ENCODE peak calls at places on chromosomes 3 and 15, in nine cellular contexts. One of them, this sample, is unnamed.

GRCh38 chr3:40445062-40445461 is 12.1 kb upstream of the RPL14 start:
- DNase-seq in heart left ventricle: no peak
- DNase-seq in IMR-90: no peak
- DNase-seq in uterus: no peak
- DNase-seq in stomach: no peak
- DNase-seq in A549: no peak
- DNase-seq in ovary: no peak
- DNase-seq in sigmoid colon: no peak
- DNase-seq in adrenal gland: no peak
- DNase-seq in this sample: no peak

GRCh38 chr3:133838296-133838789 is 32.7 kb downstream of the SRPRB start:
- DNase-seq in heart left ventricle: no peak
- DNase-seq in IMR-90: no peak
- DNase-seq in uterus: no peak
- DNase-seq in stomach: no peak
- DNase-seq in A549: no peak
- DNase-seq in ovary: no peak
- DNase-seq in sigmoid colon: no peak
- DNase-seq in adrenal gland: no peak
- DNase-seq in this sample: no peak

GRCh38 chr15:89157061-89157460 is 64.3 kb downstream of the RLBP1 start:
- DNase-seq in heart left ventricle: no peak
- DNase-seq in IMR-90: no peak
- DNase-seq in uterus: no peak
- DNase-seq in stomach: no peak
- DNase-seq in A549: no peak
- DNase-seq in ovary: no peak
- DNase-seq in sigmoid colon: no peak
- DNase-seq in adrenal gland: no peak
- DNase-seq in this sample: no peak

GRCh38 chr3:15982243-15982642 is 184.5 kb upstream of the ANKRD28 start:
- DNase-seq in heart left ventricle: no peak
- DNase-seq in IMR-90: no peak
- DNase-seq in uterus: no peak
- DNase-seq in stomach: no peak
- DNase-seq in A549: no peak
- DNase-seq in ovary: no peak
- DNase-seq in sigmoid colon: no peak
- DNase-seq in adrenal gland: no peak
- DNase-seq in this sample: no peak

GRCh38 chr3:194637066-194637465 is 3.8 kb upstream of the TMEM44 start:
- DNase-seq in heart left ventricle: no peak
- DNase-seq in IMR-90: no peak
- DNase-seq in uterus: no peak
- DNase-seq in stomach: no peak
- DNase-seq in A549: no peak
- DNase-seq in ovary: no peak
- DNase-seq in sigmoid colon: no peak
- DNase-seq in adrenal gland: no peak
- DNase-seq in this sample: no peak

GRCh38 chr3:141391298-141392017 is 23.2 kb downstream of the ZBTB38 start:
- DNase-seq in heart left ventricle: no peak
- DNase-seq in IMR-90: no peak
- DNase-seq in uterus: no peak
- DNase-seq in stomach: no peak
- DNase-seq in A549: no peak
- DNase-seq in ovary: no peak
- DNase-seq in sigmoid colon: no peak
- DNase-seq in adrenal gland: peak; percentile 53
- DNase-seq in this sample: no peak

GRCh38 chr3:175386630-175387029 is 527.5 kb downstream of the NAALADL2 start:
- DNase-seq in heart left ventricle: no peak
- DNase-seq in IMR-90: peak; percentile 95
- DNase-seq in uterus: no peak
- DNase-seq in stomach: no peak
- DNase-seq in A549: peak; percentile 1
- DNase-seq in ovary: no peak
- DNase-seq in sigmoid colon: no peak
- DNase-seq in adrenal gland: no peak
- DNase-seq in this sample: no peak

GRCh38 chr15:100968043-100968966 is 49.1 kb downstream of the LRRK1 start:
- DNase-seq in heart left ventricle: no peak
- DNase-seq in IMR-90: peak; percentile 81
- DNase-seq in uterus: no peak
- DNase-seq in stomach: no peak
- DNase-seq in A549: no peak
- DNase-seq in ovary: no peak
- DNase-seq in sigmoid colon: no peak
- DNase-seq in adrenal gland: no peak
- DNase-seq in this sample: no peak

GRCh38 chr15:84681822-84682221 is 23.8 kb upstream of the NMB start:
- DNase-seq in heart left ventricle: no peak
- DNase-seq in IMR-90: peak; percentile 49
- DNase-seq in uterus: no peak
- DNase-seq in stomach: no peak
- DNase-seq in A549: no peak
- DNase-seq in ovary: no peak
- DNase-seq in sigmoid colon: no peak
- DNase-seq in adrenal gland: peak; percentile 20
- DNase-seq in this sample: no peak

GRCh38 chr3:123876858-123877257 is 7.3 kb downstream of the MYLK start:
- DNase-seq in heart left ventricle: no peak
- DNase-seq in IMR-90: no peak
- DNase-seq in uterus: no peak
- DNase-seq in stomach: no peak
- DNase-seq in A549: no peak
- DNase-seq in ovary: no peak
- DNase-seq in sigmoid colon: no peak
- DNase-seq in adrenal gland: no peak
- DNase-seq in this sample: no peak

GRCh38 chr3:166284994-166285393 is 447.8 kb upstream of the BCHE start:
- DNase-seq in heart left ventricle: no peak
- DNase-seq in IMR-90: peak; percentile 61
- DNase-seq in uterus: no peak
- DNase-seq in stomach: no peak
- DNase-seq in A549: no peak
- DNase-seq in ovary: no peak
- DNase-seq in sigmoid colon: no peak
- DNase-seq in adrenal gland: no peak
- DNase-seq in this sample: no peak

GRCh38 chr3:98827221-98827620 is 64.1 kb downstream of the ST3GAL6 start:
- DNase-seq in heart left ventricle: no peak
- DNase-seq in IMR-90: no peak
- DNase-seq in uterus: no peak
- DNase-seq in stomach: no peak
- DNase-seq in A549: no peak
- DNase-seq in ovary: no peak
- DNase-seq in sigmoid colon: no peak
- DNase-seq in adrenal gland: no peak
- DNase-seq in this sample: no peak

GRCh38 chr3:98821072-98821471 is 57.9 kb downstream of the ST3GAL6 start:
- DNase-seq in heart left ventricle: no peak
- DNase-seq in IMR-90: no peak
- DNase-seq in uterus: no peak
- DNase-seq in stomach: no peak
- DNase-seq in A549: no peak
- DNase-seq in ovary: no peak
- DNase-seq in sigmoid colon: no peak
- DNase-seq in adrenal gland: no peak
- DNase-seq in this sample: no peak

GRCh38 chr3:98826126-98826525 is 63.0 kb downstream of the ST3GAL6 start:
- DNase-seq in heart left ventricle: no peak
- DNase-seq in IMR-90: no peak
- DNase-seq in uterus: no peak
- DNase-seq in stomach: no peak
- DNase-seq in A549: no peak
- DNase-seq in ovary: no peak
- DNase-seq in sigmoid colon: no peak
- DNase-seq in adrenal gland: no peak
- DNase-seq in this sample: no peak

GRCh38 chr3:98823791-98824190 is 60.7 kb downstream of the ST3GAL6 start:
- DNase-seq in heart left ventricle: no peak
- DNase-seq in IMR-90: peak; percentile 47
- DNase-seq in uterus: no peak
- DNase-seq in stomach: no peak
- DNase-seq in A549: no peak
- DNase-seq in ovary: no peak
- DNase-seq in sigmoid colon: no peak
- DNase-seq in adrenal gland: no peak
- DNase-seq in this sample: no peak

DNA sequence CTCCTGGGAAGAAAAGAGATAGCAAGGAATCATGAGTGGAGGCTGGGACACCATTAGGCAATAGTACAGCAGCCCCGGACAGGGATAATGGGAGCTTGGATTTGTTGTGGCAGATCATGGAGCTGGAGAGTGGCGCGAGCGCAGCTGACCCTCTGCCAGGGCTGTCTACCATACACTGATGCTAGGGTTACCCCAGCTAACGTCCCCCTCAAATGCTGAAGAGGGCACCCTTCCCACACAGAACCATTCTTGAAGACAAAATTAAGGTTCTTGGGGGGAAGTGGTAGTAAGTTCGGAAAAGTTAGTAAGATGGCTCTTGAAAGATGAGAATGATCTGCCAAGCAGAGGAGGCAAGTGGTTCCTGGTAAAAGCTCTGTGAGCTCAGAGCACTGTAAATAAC is 61.1 kb downstream of the ST3GAL6 start:
- DNase-seq in heart left ventricle: no peak
- DNase-seq in IMR-90: no peak
- DNase-seq in uterus: no peak
- DNase-seq in stomach: no peak
- DNase-seq in A549: no peak
- DNase-seq in ovary: no peak
- DNase-seq in sigmoid colon: no peak
- DNase-seq in adrenal gland: no peak
- DNase-seq in this sample: no peak
- TF ChIP-seq CTCF in heart left ventricle: no peak
- TF ChIP-seq CTCF in IMR-90: peak; percentile 13
- TF ChIP-seq CTCF in uterus: no peak
- TF ChIP-seq CTCF in stomach: no peak
- TF ChIP-seq CTCF in A549: no peak
- TF ChIP-seq CTCF in ovary: no peak
- TF ChIP-seq CTCF in sigmoid colon: no peak
- TF ChIP-seq CTCF in adrenal gland: no peak
- TF ChIP-seq CTCF in this sample: no peak

GRCh38 chr15:95146476-95146875 is 915.1 kb downstream of the MCTP2 start:
- DNase-seq in heart left ventricle: no peak
- DNase-seq in IMR-90: no peak
- DNase-seq in uterus: no peak
- DNase-seq in stomach: no peak
- DNase-seq in A549: no peak
- DNase-seq in ovary: no peak
- DNase-seq in sigmoid colon: no peak
- DNase-seq in adrenal gland: no peak
- DNase-seq in this sample: no peak
- H3K27ac ChIP-seq in heart left ventricle: no peak overlapping the region
- H3K27ac ChIP-seq in IMR-90: no peak overlapping the region
- H3K27ac ChIP-seq in uterus: no peak overlapping the region
- H3K27ac ChIP-seq in stomach: no peak overlapping the region
- H3K27ac ChIP-seq in A549: no peak overlapping the region
- H3K27ac ChIP-seq in ovary: no peak overlapping the region
- H3K27ac ChIP-seq in sigmoid colon: no peak overlapping the region
- H3K27ac ChIP-seq in adrenal gland: no peak overlapping the region
- H3K27ac ChIP-seq in this sample: no peak overlapping the region

DNA sequence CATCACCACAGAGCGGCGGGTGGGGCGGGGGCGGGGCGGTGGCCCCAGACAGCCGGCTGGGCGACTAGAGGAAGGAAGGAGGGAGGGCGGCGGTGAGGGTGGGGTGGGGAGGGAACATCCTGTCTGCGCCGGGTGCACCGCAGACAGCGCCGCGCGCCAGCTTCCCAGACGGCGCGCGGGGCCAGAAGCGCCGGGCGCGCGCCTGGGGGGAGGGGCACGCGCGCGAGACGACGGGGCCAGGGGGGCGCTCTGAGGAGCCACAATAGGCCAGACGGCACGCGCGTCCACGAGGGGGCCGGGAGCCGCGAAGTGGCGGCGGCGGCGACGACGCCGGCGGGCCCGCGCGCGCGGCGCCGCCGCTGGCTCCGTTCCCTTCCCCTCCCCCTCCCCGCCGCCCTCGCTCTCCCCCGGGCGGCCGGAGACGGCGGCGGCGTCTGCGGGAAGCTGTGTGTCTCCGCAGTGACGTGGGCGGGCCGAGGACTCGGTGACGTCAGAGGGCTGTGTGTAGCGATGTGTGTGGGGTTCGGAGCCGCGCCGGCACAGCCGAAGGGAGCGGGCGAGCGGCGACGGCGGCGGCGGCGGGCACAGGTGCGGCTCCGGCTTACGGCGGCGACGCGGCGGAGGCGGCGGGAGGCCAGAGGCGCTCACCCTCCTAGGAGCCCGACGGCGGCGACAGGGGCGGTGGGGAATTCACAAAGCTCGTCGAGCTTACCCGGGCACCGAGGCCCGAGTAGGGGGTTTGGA is at the start of gene SKIL:
- DNase-seq in heart left ventricle: peak; percentile 99
- DNase-seq in IMR-90: peak; percentile 96
- DNase-seq in uterus: peak; percentile 98
- DNase-seq in stomach: peak; percentile 99
- DNase-seq in A549: peak; percentile 80
- DNase-seq in ovary: peak; percentile 98
- DNase-seq in sigmoid colon: peak; percentile 99
- DNase-seq in adrenal gland: peak; percentile 99
- DNase-seq in this sample: no peak
- TF ChIP-seq POLR2A in heart left ventricle: no peak
- TF ChIP-seq POLR2A in IMR-90: peak; percentile 95
- TF ChIP-seq POLR2A in uterus: peak; percentile 68
- TF ChIP-seq POLR2A in stomach: no peak
- TF ChIP-seq POLR2A in A549: peak; percentile 74
- TF ChIP-seq POLR2A in ovary: peak; percentile 90
- TF ChIP-seq POLR2A in sigmoid colon: no peak
- TF ChIP-seq POLR2A in adrenal gland: peak; percentile 94
- TF ChIP-seq POLR2A in this sample: peak; percentile 74

DNA sequence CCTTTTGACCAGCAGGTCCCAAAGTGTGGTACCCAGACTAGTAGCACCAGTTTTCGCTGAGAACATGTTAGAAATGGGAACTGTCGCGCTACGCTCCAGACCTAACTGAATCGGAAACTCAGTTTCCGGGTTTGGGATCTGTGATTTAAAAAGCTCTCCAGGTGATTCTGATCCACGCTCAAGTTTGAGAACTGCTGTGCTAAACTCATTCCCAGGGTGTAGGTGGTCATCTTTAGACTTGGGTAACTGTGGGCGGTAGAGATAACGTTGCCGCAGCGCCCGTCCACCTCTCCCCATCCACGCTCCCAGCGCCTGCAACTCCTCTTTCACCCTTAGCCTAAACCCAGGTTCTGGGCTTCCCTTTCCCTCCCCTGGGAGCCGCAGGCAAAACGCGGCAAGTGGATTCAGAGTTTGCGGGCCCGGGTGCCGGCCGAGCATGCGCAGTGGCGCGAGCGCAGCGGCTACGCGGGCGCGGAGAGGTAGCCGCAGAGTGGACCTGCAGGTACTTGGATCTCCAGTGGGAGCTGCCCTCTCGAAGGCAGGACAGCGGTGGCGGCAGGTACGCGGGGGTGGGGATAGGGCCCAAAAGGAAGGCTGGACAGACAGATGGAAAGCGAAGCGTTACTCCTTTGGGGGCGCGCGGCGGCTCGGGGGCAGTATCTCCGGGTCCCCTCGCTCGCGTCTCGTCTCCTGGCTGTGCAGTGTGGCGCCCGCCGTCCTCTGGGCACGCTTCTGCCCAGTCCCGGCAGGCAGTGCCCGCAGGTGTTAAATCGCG is at the start of gene PLS1:
- DNase-seq in heart left ventricle: peak; percentile 92
- DNase-seq in IMR-90: peak; percentile 70
- DNase-seq in uterus: peak; percentile 78
- DNase-seq in stomach: peak; percentile 93
- DNase-seq in A549: peak; percentile 95
- DNase-seq in ovary: peak; percentile 89
- DNase-seq in sigmoid colon: peak; percentile 92
- DNase-seq in adrenal gland: peak; percentile 89
- DNase-seq in this sample: no peak
- TF ChIP-seq CTCF in heart left ventricle: no peak
- TF ChIP-seq CTCF in IMR-90: no peak
- TF ChIP-seq CTCF in uterus: no peak
- TF ChIP-seq CTCF in stomach: no peak
- TF ChIP-seq CTCF in A549: peak; percentile 13
- TF ChIP-seq CTCF in ovary: no peak
- TF ChIP-seq CTCF in sigmoid colon: no peak
- TF ChIP-seq CTCF in adrenal gland: peak; percentile 14
- TF ChIP-seq CTCF in this sample: no peak

This sample was measured in vagina.